ENCODE peak calls at places on chromosomes 6 and 20, in eight cellular contexts. K is gastrocnemius medialis, J is tibial nerve, V is ovary, I is adrenal gland, B is heart left ventricle, A is vagina, P is Peyer's patch. R is an unnamed sample.
A peak's percentile ranks its signal among the peaks of the same experiment; 100 is the strongest.

GRCh38 chr6:15843764-15844163 is 180.9 kb upstream of the DTNBP1 start:
- DNase-seq in K (no peak), J (no peak), V (no peak), I (no peak), B (no peak), A (no peak), P (no peak), R (no peak)

GRCh38 chr6:100281471-100281878 is 183.2 kb downstream of the SIM1 start:
- DNase-seq in K (no peak), J (no peak), V (no peak), I (no peak), B (no peak), A (no peak), P (no peak), R (peak; percentile 12)

GRCh38 chr6:149999636-150000035 is 25.7 kb downstream of the RAET1L start:
- DNase-seq in K (no peak), J (no peak), V (no peak), I (no peak), B (no peak), A (no peak), P (no peak), R (no peak)

GRCh38 chr6:3525915-3526314 is 69.1 kb upstream of the SLC22A23 start:
- DNase-seq in K (no peak), J (no peak), V (no peak), I (no peak), B (no peak), A (no peak), P (no peak), R (no peak)

GRCh38 chr6:52305948-52306767 is 21.6 kb upstream of the MCM3 start:
- DNase-seq in K (no peak), J (no peak), V (no peak), I (no peak), B (no peak), A (no peak), P (peak; percentile 48), R (no peak)

GRCh38 chr6:11007715-11008608 is 36.1 kb downstream of the ELOVL2 start:
- DNase-seq in K (no peak), J (no peak), V (no peak), I (no peak), B (no peak), A (no peak), P (no peak), R (no peak)

GRCh38 chr20:51412991-51413471 is 129.5 kb downstream of the NFATC2 start:
- DNase-seq in K (peak; percentile 69), J (no peak), V (no peak), I (no peak), B (no peak), A (no peak), P (no peak), R (no peak)

GRCh38 chr6:169420912-169421543 is 167.4 kb upstream of the THBS2 start:
- DNase-seq in K (no peak), J (no peak), V (no peak), I (peak; percentile 71), B (no peak), A (peak; percentile 82), P (no peak), R (no peak)

GRCh38 chr6:44535967-44536366 is 148.5 kb downstream of the CDC5L start:
- DNase-seq in K (no peak), J (no peak), V (no peak), I (no peak), B (no peak), A (no peak), P (no peak), R (no peak)

GRCh38 chr6:83867527-83868161 is 8.2 kb downstream of the CYB5R4 start:
- DNase-seq in K (peak; percentile 35), J (no peak), V (no peak), I (peak; percentile 47), B (no peak), A (no peak), P (no peak), R (peak; percentile 66)

GRCh38 chr6:41922154-41922553 is 855 bp downstream of the BYSL start:
- DNase-seq in K (no peak), J (no peak), V (no peak), I (no peak), B (no peak), A (no peak), P (no peak), R (peak; percentile 50)

GRCh38 chr6:38077488-38078015 is 258.0 kb downstream of the ZFAND3 start:
- DNase-seq in K (no peak), J (no peak), V (no peak), I (no peak), B (no peak), A (no peak), P (no peak), R (no peak)

GRCh38 chr6:31114540-31114876 is at the start of gene PSORS1C1:
- DNase-seq in K (peak; percentile 83), J (peak; percentile 33), V (peak; percentile 70), I (peak; percentile 90), B (peak; percentile 74), A (no peak), P (no peak), R (no peak)

GRCh38 chr20:801678-802077 is 31.8 kb upstream of the FAM110A start:
- DNase-seq in K (no peak), J (no peak), V (no peak), I (no peak), B (no peak), A (no peak), P (no peak), R (no peak)

GRCh38 chr20:62652051-62652893 is 10.0 kb downstream of the SLCO4A1 start:
- DNase-seq in K (peak; percentile 95), J (peak; percentile 92), V (peak; percentile 93), I (peak; percentile 94), B (peak; percentile 94), A (no peak), P (peak; percentile 93), R (peak; percentile 30)

GRCh38 chr6:3919130-3919628 is 70.0 kb downstream of the FAM50B start:
- DNase-seq in K (peak; percentile 90), J (no peak), V (no peak), I (no peak), B (peak; percentile 60), A (no peak), P (no peak), R (no peak)

GRCh38 chr20:50388733-50389436 is 121.3 kb upstream of the PTPN1 start:
- DNase-seq in K (no peak), J (no peak), V (no peak), I (no peak), B (no peak), A (no peak), P (no peak), R (no peak)
- TF ChIP-seq POLR2A in K (no peak), J (no peak), V (no peak), I (no peak), B (no peak), A (no peak), P (no peak), R (no peak)

GRCh38 chr6:34243901-34244884 is 4.6 kb downstream of the SMIM29 start:
- DNase-seq in K (peak; percentile 74), J (peak; percentile 43), V (peak; percentile 64), I (peak; percentile 89), B (no peak), A (no peak), P (no peak), R (peak; percentile 93)
- TF ChIP-seq POLR2A in K (no peak), J (no peak), V (no peak), I (no peak), B (no peak), A (no peak), P (no peak), R (no peak)

DNA sequence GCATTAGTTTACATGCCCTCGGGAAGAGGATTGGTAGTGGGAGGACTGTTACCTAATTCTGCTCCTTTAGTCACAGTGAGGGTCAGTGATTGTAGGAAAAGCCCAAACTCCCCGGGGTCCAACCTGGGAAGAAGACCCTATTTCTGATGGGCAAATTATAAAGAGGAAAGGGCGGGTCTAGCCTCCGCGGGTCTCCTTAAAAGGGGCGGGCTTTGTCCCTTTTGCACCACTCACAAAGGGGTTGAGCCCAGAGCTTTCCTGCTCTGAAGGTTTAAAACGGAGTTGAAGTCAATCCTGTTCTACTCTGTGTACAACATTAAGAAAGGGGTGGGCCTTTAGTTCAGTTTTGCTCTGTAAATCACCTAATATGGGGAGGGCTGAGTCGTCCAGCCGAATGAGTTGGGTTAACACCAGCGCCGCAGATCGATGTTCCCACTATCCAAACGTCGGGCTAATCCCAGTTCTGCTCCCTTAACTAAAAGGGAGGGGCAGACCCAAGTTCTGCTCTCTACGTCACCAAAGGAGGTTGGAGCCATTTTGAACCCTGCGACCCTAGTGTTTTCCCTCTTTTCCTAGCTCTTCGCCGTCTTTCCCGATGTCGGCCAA is 920 bp upstream of the RNF5 start:
- DNase-seq in K (no peak), J (no peak), V (no peak), I (peak; percentile 57), B (no peak), A (no peak), P (peak; percentile 44), R (peak; percentile 78)
- TF ChIP-seq POLR2A in K (peak; percentile 19), J (peak; percentile 38), V (peak; percentile 53), I (peak; percentile 40), B (peak; percentile 39), A (peak; percentile 41), P (peak; percentile 29), R (no peak)

DNA sequence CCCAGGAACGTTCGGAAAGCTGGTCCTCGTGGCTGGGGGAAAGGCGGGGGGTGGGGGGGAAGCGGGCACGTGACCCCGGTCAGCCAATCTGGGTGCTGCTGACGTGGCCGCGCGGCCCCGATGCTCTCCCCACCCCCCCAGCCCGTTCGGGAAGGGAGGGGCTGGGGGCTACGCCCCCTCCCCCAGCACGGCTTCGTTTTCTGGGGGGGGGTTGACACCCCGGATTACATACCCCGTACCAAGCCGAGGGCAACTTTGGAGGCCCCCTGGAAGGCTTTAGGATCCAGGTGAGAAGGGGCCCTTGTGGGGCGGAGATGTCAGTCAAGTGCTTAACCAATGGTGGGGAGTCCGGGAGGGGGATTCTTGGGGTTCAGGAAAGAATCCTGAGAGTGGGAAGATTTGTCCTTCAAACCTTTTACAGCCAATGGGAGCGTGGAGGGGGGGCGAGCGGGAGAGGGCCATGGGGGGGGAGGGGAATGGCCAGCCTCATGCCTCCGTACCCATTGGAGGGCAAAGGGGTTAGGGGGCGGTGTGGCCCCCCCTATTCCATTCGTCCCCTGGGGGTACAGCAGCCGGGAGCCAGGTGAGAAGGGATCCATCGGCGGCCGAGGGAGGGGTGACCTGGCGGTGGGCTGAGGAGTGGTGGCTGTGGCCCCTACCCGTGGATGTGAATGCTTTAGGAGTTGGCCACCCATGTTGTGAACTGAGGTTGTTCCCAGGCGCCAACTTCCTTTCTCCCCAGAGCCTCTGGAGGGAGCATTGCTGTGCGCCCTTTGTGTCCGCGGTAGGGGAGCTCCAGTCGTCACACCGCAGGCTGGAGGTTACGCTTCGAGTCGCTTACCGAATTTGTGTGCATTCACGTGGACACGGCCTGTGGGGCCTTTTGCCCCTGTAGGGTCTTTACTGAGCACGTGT is 633 bp downstream of the BRD2 start:
- DNase-seq in K (peak; percentile 78), J (peak; percentile 55), V (peak; percentile 85), I (peak; percentile 81), B (peak; percentile 85), A (no peak), P (peak; percentile 72), R (peak; percentile 93)
- TF ChIP-seq POLR2A in K (no peak), J (peak; percentile 33), V (no peak), I (no peak), B (no peak), A (no peak), P (no peak), R (no peak)

GRCh38 chr6:127115032-127115661 is 3.3 kb upstream of the RSPO3 start:
- DNase-seq in K (no peak), J (no peak), V (no peak), I (no peak), B (no peak), A (no peak), P (no peak), R (no peak)
- TF ChIP-seq POLR2A in K (no peak), J (no peak), V (no peak), I (no peak), B (no peak), A (no peak), P (no peak), R (no peak)